ENCODE peak calls at places on chromosome 17, in ten cellular contexts. Y, P, M, X, Q, T, Z, F, V and U are unnamed samples.

GRCh38 chr17:21043296-21044232 is 753 bp upstream of the USP22 start:
- DNase-seq in Q (peak), F (peak), M (peak), X (peak), Z (peak), V (peak), Y (peak), T (peak), P (peak), U (peak)

GRCh38 chr17:77345260-77345910 is 204.6 kb downstream of the SEC14L1 start:
- DNase-seq in Q (no peak), P (no peak), Y (peak), M (no peak), T (no peak), V (no peak), F (peak), Z (peak), X (no peak), U (no peak)

GRCh38 chr17:63837480-63837879 is 5.0 kb downstream of the SMARCD2 start:
- DNase-seq in X (no peak), V (no peak), Q (no peak), P (no peak), Z (no peak), M (no peak), F (no peak), T (no peak), Y (no peak), U (no peak)

GRCh38 chr17:68461122-68461539 is 3.8 kb upstream of the WIPI1 start:
- DNase-seq in Z (no peak), P (no peak), F (no peak), T (no peak), Y (no peak), X (no peak), M (no peak), V (no peak), Q (no peak), U (no peak)

GRCh38 chr17:73396429-73397277 is 84.9 kb upstream of the CDC42EP4 start:
- DNase-seq in X (no peak), V (no peak), F (no peak), T (no peak), M (no peak), Q (peak), P (no peak), Y (no peak), Z (peak), U (no peak)

GRCh38 chr17:18187816-18188761 is 4.5 kb downstream of the ALKBH5 start:
- DNase-seq in F (no peak), Q (no peak), M (peak), P (peak), Y (peak), V (no peak), Z (peak), T (no peak), X (no peak), U (no peak)

GRCh38 chr17:69874220-69874670 is 200.8 kb upstream of the KCNJ16 start:
- DNase-seq in T (peak), F (no peak), Z (peak), V (no peak), P (no peak), M (no peak), Y (no peak), Q (no peak), X (no peak), U (peak)

GRCh38 chr17:42519546-42520444 is 16.2 kb upstream of the NAGLU start:
- DNase-seq in X (peak), M (peak), Q (peak), Z (peak), Y (peak), V (peak), T (peak), F (peak), P (peak), U (peak)

GRCh38 chr17:66716236-66717026 is 118.5 kb upstream of the CACNG5 start:
- DNase-seq in Q (no peak), Y (no peak), F (no peak), P (no peak), X (no peak), V (no peak), T (no peak), M (no peak), Z (no peak), U (no peak)

GRCh38 chr17:56499799-56500388 is 93.6 kb upstream of the NOG start:
- DNase-seq in M (no peak), Y (no peak), Q (no peak), F (no peak), T (no peak), Z (peak), P (no peak), X (peak), V (no peak), U (peak)

GRCh38 chr17:45904886-45905285 is 10.5 kb downstream of the MAPT start:
- DNase-seq in Z (no peak), P (no peak), Q (no peak), F (no peak), M (no peak), T (no peak), X (no peak), Y (no peak), V (no peak), U (no peak)

GRCh38 chr17:7191069-7191468 is 11.9 kb upstream of the ASGR1 start:
- DNase-seq in P (no peak), Q (peak), M (no peak), V (no peak), Y (no peak), F (no peak), T (no peak), Z (no peak), X (no peak), U (no peak)

GRCh38 chr17:55086635-55087058 is 118.1 kb downstream of the STXBP4 start:
- DNase-seq in P (no peak), X (peak), V (no peak), M (no peak), F (no peak), T (peak), Q (no peak), Z (peak), Y (no peak), U (peak)

GRCh38 chr17:81328489-81328888 is 33.4 kb upstream of the SLC38A10 start:
- DNase-seq in Q (no peak), P (no peak), Y (no peak), X (no peak), F (no peak), Z (no peak), M (no peak), T (no peak), V (no peak), U (no peak)

GRCh38 chr17:81330884-81331245 is 35.8 kb upstream of the SLC38A10 start:
- DNase-seq in V (no peak), F (no peak), T (no peak), Y (no peak), Q (no peak), M (no peak), Z (no peak), P (no peak), X (no peak), U (no peak)

GRCh38 chr17:81328925-81329278 is 33.8 kb upstream of the SLC38A10 start:
- DNase-seq in P (no peak), F (no peak), Y (peak), Z (peak), V (no peak), T (no peak), M (no peak), X (no peak), Q (no peak), U (no peak)

GRCh38 chr17:81329927-81330883 is 35.1 kb upstream of the SLC38A10 start:
- DNase-seq in X (no peak), V (no peak), Y (no peak), P (no peak), T (no peak), Z (no peak), F (peak), M (no peak), Q (no peak), U (no peak)

GRCh38 chr17:81329279-81329926 is 34.3 kb upstream of the SLC38A10 start:
- DNase-seq in F (peak), Z (peak), P (peak), V (peak), M (peak), X (peak), Q (peak), T (peak), Y (peak), U (no peak)
- H3K4me3 ChIP-seq in F (no peak), Z (no peak), P (no peak), V (no peak), M (peak), X (peak), Q (peak), T (no peak), Y (no peak), U (no peak)

GRCh38 chr17:2421315-2422147 is 20.7 kb upstream of the MNT start:
- DNase-seq in P (no peak), F (no peak), Z (no peak), Y (no peak), V (no peak), Q (no peak), M (no peak), X (no peak), T (no peak), U (no peak)
- TF ChIP-seq CTCF in P (no peak), F (no peak), Z (no peak), Y (no peak), V (no peak), Q (no peak), M (peak), X (no peak), T (peak), U (peak)

DNA sequence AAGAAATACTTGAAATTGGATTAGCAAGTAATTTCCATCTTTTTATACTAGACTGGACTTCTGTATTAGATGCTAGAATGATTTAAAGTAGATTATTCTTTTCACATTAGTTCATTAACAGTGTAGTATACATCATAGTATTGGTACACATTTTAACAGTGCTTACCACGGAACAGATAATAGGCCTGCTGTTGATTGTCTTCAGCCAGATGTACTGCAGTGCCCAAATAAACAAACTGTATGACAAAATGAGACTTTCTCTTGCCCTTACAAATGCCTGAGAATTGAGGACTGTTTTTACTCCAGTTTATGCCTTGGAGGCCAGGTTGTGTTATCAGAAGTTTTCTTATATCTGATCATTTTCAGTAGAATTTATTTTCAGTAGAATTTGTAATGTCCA is 631 bp downstream of the EVI2A start:
- DNase-seq in V (no peak), M (no peak), Z (peak), Q (no peak), X (no peak), F (no peak), T (no peak), Y (no peak), P (no peak), U (no peak)
- H3K4me3 ChIP-seq in V (peak), M (peak), Z (no peak), Q (peak), X (no peak), F (peak), T (peak), Y (peak), P (peak), U (no peak)

GRCh38 chr17:39730095-39730921 is at the start of gene MIEN1:
- DNase-seq in M (peak), X (peak), F (peak), V (peak), Q (peak), P (peak), Z (peak), Y (peak), T (no peak), U (peak)
- TF ChIP-seq CTCF in M (peak), X (peak), F (peak), V (peak), Q (peak), P (peak), Z (peak), Y (peak), T (peak), U (peak)

GRCh38 chr17:32515677-32516383 is 29.0 kb downstream of the CDK5R1 start:
- DNase-seq in V (no peak), Z (no peak), P (no peak), X (no peak), M (no peak), T (no peak), F (no peak), Y (no peak), Q (no peak), U (no peak)
- H3K4me3 ChIP-seq in V (no peak), Z (no peak), P (no peak), X (no peak), M (no peak), T (no peak), F (no peak), Y (no peak), Q (no peak), U (no peak)

GRCh38 chr17:44222112-44222869 is 2.8 kb upstream of the UBTF start:
- DNase-seq in T (no peak), Y (peak), P (peak), F (peak), X (peak), V (peak), M (peak), Q (peak), Z (peak), U (no peak)
- TF ChIP-seq CTCF in T (no peak), Y (no peak), P (no peak), F (no peak), X (peak), V (no peak), M (peak), Q (peak), Z (no peak), U (peak)

GRCh38 chr17:75722076-75722475 is 817 bp downstream of the ITGB4 start:
- DNase-seq in X (no peak), T (no peak), P (no peak), V (no peak), Z (no peak), Y (no peak), F (peak), M (no peak), Q (peak), U (no peak)

GRCh38 chr17:75719732-75720131 is 1.5 kb upstream of the ITGB4 start:
- DNase-seq in Q (no peak), T (no peak), Y (no peak), X (no peak), Z (no peak), F (no peak), M (no peak), V (no peak), P (no peak), U (no peak)

GRCh38 chr17:75722542-75723095 is 1.4 kb downstream of the ITGB4 start:
- DNase-seq in Q (peak), P (no peak), T (no peak), Z (no peak), V (no peak), F (peak), Y (no peak), M (no peak), X (no peak), U (no peak)

GRCh38 chr17:75721463-75722011 is 278 bp downstream of the ITGB4 start:
- DNase-seq in M (no peak), Z (no peak), V (no peak), Y (no peak), P (no peak), X (no peak), T (no peak), F (peak), Q (peak), U (no peak)

DNA sequence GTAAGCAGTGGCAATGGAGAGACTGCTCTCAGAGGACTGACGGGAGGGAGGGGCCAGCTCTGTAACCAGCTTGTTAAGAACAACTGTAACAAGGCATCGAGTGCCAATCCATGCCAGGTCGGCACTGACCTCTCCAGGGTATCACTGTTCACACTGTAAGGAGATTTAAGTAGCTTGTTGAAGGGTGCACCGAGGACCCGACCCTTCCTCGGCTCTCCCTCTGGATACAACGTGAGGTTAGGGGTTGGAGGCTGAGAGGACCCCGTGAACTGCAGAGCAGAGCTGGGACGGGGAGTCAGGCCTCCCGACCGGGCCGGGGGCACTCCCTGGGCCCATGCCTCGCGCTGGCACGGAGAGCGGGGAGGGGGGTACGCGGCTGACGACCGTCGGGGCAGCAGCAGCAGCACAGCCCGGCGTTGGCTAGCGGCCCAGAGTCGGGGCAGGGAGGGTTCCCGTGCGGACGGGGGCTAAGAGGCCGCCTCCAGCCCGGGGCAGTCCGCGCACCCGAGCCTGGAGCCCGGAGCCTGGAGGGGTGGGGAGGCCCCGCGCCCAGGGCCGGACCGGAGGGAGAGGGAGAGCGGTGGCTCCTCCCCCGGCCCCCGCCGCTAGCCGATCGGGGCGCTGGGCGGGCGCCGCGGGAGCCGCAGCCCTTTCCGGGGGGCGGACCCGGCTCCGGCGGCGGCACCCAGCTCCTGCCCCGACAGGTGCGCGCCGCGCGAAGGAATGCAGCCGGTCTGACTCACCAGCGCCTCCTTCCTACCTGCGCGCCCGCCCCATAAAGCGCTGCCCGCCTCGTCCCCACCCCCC is at the start of gene ITGB4:
- DNase-seq in X (peak), P (no peak), T (no peak), V (no peak), F (peak), Z (no peak), Q (peak), M (peak), Y (no peak), U (peak)
- H3K4me3 ChIP-seq in X (peak), P (peak), T (peak), V (peak), F (peak), Z (peak), Q (peak), M (peak), Y (peak), U (peak)

GRCh38 chr17:16997514-16998429 is 25.9 kb upstream of the TNFRSF13B start:
- DNase-seq in F (no peak), M (no peak), X (no peak), Y (peak), T (no peak), V (no peak), Z (no peak), Q (no peak), P (no peak), U (no peak)
- TF ChIP-seq CTCF in F (no peak), M (no peak), X (peak), Y (no peak), T (no peak), V (no peak), Z (no peak), Q (no peak), P (peak), U (peak)

GRCh38 chr17:36936455-36936934 is 780 bp upstream of the LHX1 start:
- DNase-seq in V (no peak), X (no peak), F (no peak), Y (no peak), P (no peak), Q (no peak), Z (no peak), T (no peak), M (no peak), U (no peak)
- H3K4me3 ChIP-seq in V (peak), X (no peak), F (peak), Y (no peak), P (peak), Q (peak), Z (peak), T (no peak), M (peak), U (peak)

GRCh38 chr17:8981443-8981842 is 15.9 kb upstream of the PIK3R5 start:
- DNase-seq in T (no peak), X (no peak), F (no peak), P (no peak), Y (no peak), V (no peak), Q (no peak), M (no peak), Z (no peak), U (no peak)

GRCh38 chr17:8991514-8992285 is 26.2 kb upstream of the PIK3R5 start:
- DNase-seq in Q (peak), X (peak), F (peak), Z (peak), Y (peak), P (peak), V (peak), T (no peak), M (peak), U (no peak)

GRCh38 chr17:8985054-8985701 is 19.7 kb upstream of the PIK3R5 start:
- DNase-seq in X (no peak), T (no peak), M (no peak), P (no peak), F (no peak), Z (no peak), Y (no peak), Q (no peak), V (no peak), U (no peak)

GRCh38 chr17:8988263-8988662 is 22.8 kb upstream of the PIK3R5 start:
- DNase-seq in Q (no peak), F (no peak), T (no peak), X (no peak), Y (no peak), M (no peak), V (no peak), P (no peak), Z (no peak), U (no peak)

GRCh38 chr17:8986295-8986694 is 20.8 kb upstream of the PIK3R5 start:
- DNase-seq in P (no peak), V (no peak), Z (no peak), X (no peak), T (no peak), Y (no peak), Q (no peak), F (no peak), M (no peak), U (no peak)
- TF ChIP-seq CTCF in P (no peak), V (no peak), Z (no peak), X (peak), T (no peak), Y (no peak), Q (no peak), F (no peak), M (no peak), U (peak)